ENCODE peak calls at places on chromosomes 3 and 15, in five cellular contexts. One of them, this sample, is unnamed.

GRCh38 chr3:157130881-157131251 is 29.1 kb downstream of the CCNL1 start:
- DNase-seq in breast epithelium: no peak
- DNase-seq in HFF-Myc: no peak
- DNase-seq in PC-9: no peak
- DNase-seq in right lobe of liver: no peak
- DNase-seq in this sample: no peak

GRCh38 chr3:115638991-115639390 is 15.7 kb downstream of the GAP43 start:
- DNase-seq in HFF-Myc: no peak
- DNase-seq in right lobe of liver: no peak
- DNase-seq in breast epithelium: no peak
- DNase-seq in PC-9: no peak
- DNase-seq in this sample: no peak

GRCh38 chr15:61916104-61916503 is 144.1 kb downstream of the VPS13C start:
- DNase-seq in right lobe of liver: no peak
- DNase-seq in breast epithelium: no peak
- DNase-seq in HFF-Myc: peak; percentile 12
- DNase-seq in PC-9: no peak
- DNase-seq in this sample: no peak

GRCh38 chr15:77035584-77035983 is 35.3 kb downstream of the TSPAN3 start:
- DNase-seq in PC-9: no peak
- DNase-seq in HFF-Myc: no peak
- DNase-seq in breast epithelium: no peak
- DNase-seq in right lobe of liver: peak; percentile 44
- DNase-seq in this sample: no peak

GRCh38 chr3:126476166-126476975 is 680 bp upstream of the ZXDC start:
- DNase-seq in right lobe of liver: no peak
- DNase-seq in HFF-Myc: no peak
- DNase-seq in breast epithelium: peak; percentile 63
- DNase-seq in PC-9: peak; percentile 74
- DNase-seq in this sample: no peak

GRCh38 chr15:83206971-83207621 is 527 bp downstream of the HDGFL3 start:
- DNase-seq in HFF-Myc: no peak
- DNase-seq in PC-9: no peak
- DNase-seq in right lobe of liver: no peak
- DNase-seq in breast epithelium: no peak
- DNase-seq in this sample: peak; percentile 36

GRCh38 chr3:132405188-132405587 is 12.1 kb upstream of the DNAJC13 start:
- DNase-seq in breast epithelium: no peak
- DNase-seq in HFF-Myc: no peak
- DNase-seq in PC-9: no peak
- DNase-seq in right lobe of liver: no peak
- DNase-seq in this sample: no peak

GRCh38 chr3:183896610-183897009 is 11.9 kb upstream of the PARL start:
- DNase-seq in PC-9: no peak
- DNase-seq in breast epithelium: no peak
- DNase-seq in HFF-Myc: no peak
- DNase-seq in right lobe of liver: no peak
- DNase-seq in this sample: no peak

GRCh38 chr3:188431553-188431952 is 277.6 kb downstream of the LPP start:
- DNase-seq in PC-9: peak; percentile 5
- DNase-seq in HFF-Myc: no peak
- DNase-seq in right lobe of liver: no peak
- DNase-seq in breast epithelium: no peak
- DNase-seq in this sample: peak; percentile 33

GRCh38 chr15:40325188-40325587 is 1.7 kb downstream of the INAFM2 start:
- DNase-seq in breast epithelium: no peak
- DNase-seq in PC-9: no peak
- DNase-seq in right lobe of liver: no peak
- DNase-seq in HFF-Myc: no peak
- DNase-seq in this sample: no peak

GRCh38 chr15:40323239-40323952 is at the start of gene INAFM2:
- DNase-seq in HFF-Myc: peak; percentile 64
- DNase-seq in PC-9: peak; percentile 81
- DNase-seq in breast epithelium: peak; percentile 72
- DNase-seq in right lobe of liver: peak; percentile 92
- DNase-seq in this sample: peak; percentile 97

GRCh38 chr15:40322531-40323238 is 807 bp upstream of the INAFM2 start:
- DNase-seq in PC-9: no peak
- DNase-seq in right lobe of liver: peak; percentile 52
- DNase-seq in breast epithelium: no peak
- DNase-seq in HFF-Myc: no peak
- DNase-seq in this sample: no peak

GRCh38 chr15:40325700-40326099 is 2.2 kb downstream of the INAFM2 start:
- DNase-seq in PC-9: no peak
- DNase-seq in right lobe of liver: no peak
- DNase-seq in HFF-Myc: no peak
- DNase-seq in breast epithelium: no peak
- DNase-seq in this sample: no peak

GRCh38 chr15:40323953-40324937 is 753 bp downstream of the INAFM2 start:
- DNase-seq in HFF-Myc: no peak
- DNase-seq in PC-9: no peak
- DNase-seq in right lobe of liver: peak; percentile 60
- DNase-seq in breast epithelium: no peak
- DNase-seq in this sample: peak; percentile 38
- TF ChIP-seq CTCF in HFF-Myc: no peak
- TF ChIP-seq CTCF in PC-9: no peak
- TF ChIP-seq CTCF in right lobe of liver: no peak
- TF ChIP-seq CTCF in breast epithelium: no peak
- TF ChIP-seq CTCF in this sample: no peak

DNA sequence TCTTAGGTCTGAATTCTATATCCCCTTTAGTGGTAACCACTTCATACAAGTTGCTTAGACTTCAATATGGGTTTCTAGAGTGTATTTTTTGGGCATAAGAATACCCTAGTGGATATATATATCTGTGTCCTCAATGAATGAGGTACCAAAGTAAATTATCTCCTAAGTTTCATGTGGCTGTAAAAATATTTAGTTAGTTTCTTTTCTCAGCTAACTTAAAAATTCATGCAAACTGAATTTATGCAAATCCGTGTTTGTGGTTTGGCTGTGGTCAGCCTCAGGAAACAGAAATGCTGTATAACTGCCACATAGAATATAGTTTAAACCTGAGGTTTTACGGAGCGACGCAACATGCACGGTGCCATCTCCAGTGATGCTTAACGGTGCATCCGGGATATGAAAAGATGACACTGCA is 80.3 kb downstream of the PEX5L start:
- DNase-seq in right lobe of liver: no peak
- DNase-seq in PC-9: no peak
- DNase-seq in HFF-Myc: no peak
- DNase-seq in breast epithelium: no peak
- DNase-seq in this sample: no peak
- H3K4me3 ChIP-seq in right lobe of liver: no peak overlapping the region
- H3K4me3 ChIP-seq in PC-9: no peak overlapping the region
- H3K4me3 ChIP-seq in HFF-Myc: no peak overlapping the region
- H3K4me3 ChIP-seq in breast epithelium: no peak overlapping the region
- H3K4me3 ChIP-seq in this sample: no peak overlapping the region

GRCh38 chr3:249587-250262 is 53.2 kb downstream of the CHL1 start:
- DNase-seq in breast epithelium: no peak
- DNase-seq in HFF-Myc: no peak
- DNase-seq in right lobe of liver: no peak
- DNase-seq in PC-9: no peak
- DNase-seq in this sample: no peak

GRCh38 chr3:242986-243706 is 46.6 kb downstream of the CHL1 start:
- DNase-seq in PC-9: no peak
- DNase-seq in right lobe of liver: no peak
- DNase-seq in breast epithelium: no peak
- DNase-seq in HFF-Myc: no peak
- DNase-seq in this sample: no peak

GRCh38 chr3:248841-249520 is 52.4 kb downstream of the CHL1 start:
- DNase-seq in breast epithelium: no peak
- DNase-seq in right lobe of liver: no peak
- DNase-seq in PC-9: no peak
- DNase-seq in HFF-Myc: no peak
- DNase-seq in this sample: no peak

DNA sequence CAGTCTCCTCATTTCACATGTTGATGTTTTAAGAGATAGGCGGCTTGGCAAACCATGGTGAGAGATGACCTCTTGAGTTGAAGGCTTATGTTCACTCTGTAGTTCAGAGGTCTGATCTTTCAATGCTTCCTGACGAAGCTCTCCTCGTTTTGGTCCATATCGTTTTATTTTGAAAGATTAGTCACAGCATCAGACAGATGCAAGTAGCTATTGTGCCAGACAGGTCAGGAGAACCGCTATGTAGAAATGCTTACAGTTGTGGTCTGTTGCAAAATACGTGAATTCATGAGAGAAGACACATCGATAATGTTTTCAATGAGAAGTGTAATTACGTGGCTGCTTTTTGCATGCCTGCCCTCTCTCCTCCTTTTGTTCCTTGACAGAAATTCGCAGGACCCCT is 47.5 kb downstream of the CHL1 start:
- DNase-seq in PC-9: no peak
- DNase-seq in right lobe of liver: no peak
- DNase-seq in HFF-Myc: no peak
- DNase-seq in breast epithelium: no peak
- DNase-seq in this sample: no peak
- TF ChIP-seq CTCF in PC-9: no peak
- TF ChIP-seq CTCF in right lobe of liver: no peak
- TF ChIP-seq CTCF in HFF-Myc: no peak
- TF ChIP-seq CTCF in breast epithelium: no peak
- TF ChIP-seq CTCF in this sample: no peak

DNA sequence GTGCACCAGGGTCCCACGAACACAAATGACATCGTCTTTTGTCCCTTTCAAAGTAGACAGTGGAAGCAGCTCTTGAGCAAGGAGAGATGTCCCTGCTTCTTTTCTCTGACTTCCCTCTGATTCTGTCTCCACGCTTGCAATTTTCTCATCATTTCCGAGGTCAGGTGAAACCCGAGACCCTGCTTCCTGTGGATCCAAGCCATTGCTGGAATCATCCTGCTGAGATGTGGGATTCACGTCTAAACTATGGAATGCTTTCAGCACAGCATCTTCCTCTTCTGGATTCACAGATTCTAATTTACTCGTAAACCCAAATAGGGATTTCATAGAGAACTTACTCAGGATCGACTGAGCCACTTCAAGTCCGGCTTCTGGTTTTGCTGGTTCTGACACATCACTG is 127.1 kb downstream of the FMN1 start:
- DNase-seq in PC-9: no peak
- DNase-seq in right lobe of liver: no peak
- DNase-seq in breast epithelium: no peak
- DNase-seq in HFF-Myc: peak; percentile 78
- DNase-seq in this sample: peak; percentile 52
- H3K4me3 ChIP-seq in PC-9: peak overlapping the region; percentile 70
- H3K4me3 ChIP-seq in right lobe of liver: no peak overlapping the region
- H3K4me3 ChIP-seq in breast epithelium: peak overlapping the region; percentile 48
- H3K4me3 ChIP-seq in HFF-Myc: peak overlapping the region; percentile 42
- H3K4me3 ChIP-seq in this sample: no peak overlapping the region